ENCODE peak calls at places on chromosomes 5 and 9, in five cellular contexts. D, E, W, Y and J are unnamed samples.

GRCh38 chr9:27339661-27340295 is 42.8 kb upstream of the EQTN start:
- DNase-seq in D (no peak), E (no peak), W (peak; percentile 47), Y (no peak), J (no peak)

GRCh38 chr5:79547429-79547822 is 33.5 kb upstream of the HOMER1 start:
- DNase-seq in D (no peak), E (no peak), W (no peak), Y (no peak), J (no peak)

GRCh38 chr9:37324261-37324683 is 98.2 kb upstream of the GRHPR start:
- DNase-seq in D (peak; percentile 20), E (no peak), W (no peak), Y (no peak), J (peak; percentile 29)

GRCh38 chr9:132630116-132630515 is 39.7 kb downstream of the DDX31 start:
- DNase-seq in D (no peak), E (no peak), W (no peak), Y (no peak), J (no peak)

GRCh38 chr5:96714951-96715451 is 52.8 kb downstream of the CAST start:
- DNase-seq in D (peak; percentile 74), E (peak; percentile 38), W (peak; percentile 83), Y (peak; percentile 25), J (no peak)

GRCh38 chr5:94901071-94901979 is 282.9 kb downstream of the SLF1 start:
- DNase-seq in D (peak; percentile 75), E (no peak), W (peak; percentile 21), Y (no peak), J (peak; percentile 8)

GRCh38 chr5:55621218-55621617 is 86.5 kb upstream of the PLPP1 start:
- DNase-seq in D (no peak), E (no peak), W (no peak), Y (no peak), J (no peak)

GRCh38 chr5:177982956-177983355 is 13.1 kb downstream of the PROP1 start:
- DNase-seq in D (no peak), E (no peak), W (no peak), Y (no peak), J (no peak)

GRCh38 chr9:16721972-16722371 is 148.5 kb downstream of the BNC2 start:
- DNase-seq in D (peak; percentile 61), E (no peak), W (peak; percentile 81), Y (peak; percentile 60), J (no peak)

GRCh38 chr9:27457445-27457844 is 66.6 kb upstream of the IFNK start:
- DNase-seq in D (no peak), E (no peak), W (no peak), Y (no peak), J (no peak)

GRCh38 chr9:128911529-128912035 is 9.2 kb upstream of the PHYHD1 start:
- DNase-seq in D (peak; percentile 73), E (peak; percentile 36), W (peak; percentile 66), Y (peak; percentile 75), J (no peak)

GRCh38 chr5:140925806-140926205 is 293 bp upstream of the PCDHAC1 start:
- DNase-seq in D (no peak), E (no peak), W (no peak), Y (no peak), J (no peak)

GRCh38 chr5:17819786-17820185 is 185.5 kb downstream of the TAF11L14 start:
- DNase-seq in D (peak; percentile 26), E (no peak), W (no peak), Y (no peak), J (no peak)

GRCh38 chr5:25393957-25394356 is 749.2 kb upstream of the CDH10 start:
- DNase-seq in D (no peak), E (no peak), W (no peak), Y (no peak), J (no peak)

GRCh38 chr5:135999396-136000139 is 29.2 kb upstream of the TGFBI start:
- DNase-seq in D (peak; percentile 96), E (no peak), W (no peak), Y (no peak), J (no peak)

GRCh38 chr5:136000937-136001336 is 27.9 kb upstream of the TGFBI start:
- DNase-seq in D (no peak), E (no peak), W (no peak), Y (no peak), J (no peak)

GRCh38 chr5:135998889-135999288 is 29.9 kb upstream of the TGFBI start:
- DNase-seq in D (no peak), E (no peak), W (no peak), Y (no peak), J (no peak)

GRCh38 chr5:136000147-136000546 is 28.6 kb upstream of the TGFBI start:
- DNase-seq in D (no peak), E (no peak), W (no peak), Y (no peak), J (no peak)

GRCh38 chr5:136001531-136001930 is 27.3 kb upstream of the TGFBI start:
- DNase-seq in D (peak; percentile 79), E (no peak), W (no peak), Y (no peak), J (no peak)
- TF ChIP-seq CTCF in D (no peak), E (no peak), W (no peak), Y (no peak), J (no peak)

DNA sequence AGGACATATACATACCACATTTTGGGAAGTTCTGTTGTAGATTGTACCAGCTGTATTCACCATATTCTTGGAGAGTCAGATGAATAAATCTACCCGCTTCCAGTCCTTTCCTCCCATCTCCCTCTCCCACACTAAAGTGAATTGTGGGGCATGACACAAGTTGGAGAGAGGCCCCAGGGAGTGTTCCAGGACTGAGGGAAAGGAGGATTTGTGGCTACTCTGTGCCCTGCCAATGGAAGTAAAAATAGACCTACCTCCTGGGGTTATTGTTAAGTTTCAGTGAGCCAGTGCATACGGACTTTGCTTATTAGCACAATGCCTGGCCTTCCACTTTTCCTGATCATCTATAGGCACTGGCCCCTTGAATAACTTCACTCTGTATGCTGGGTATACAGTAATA is 40.7 kb downstream of the ARHGAP26 start:
- DNase-seq in D (no peak), E (no peak), W (no peak), Y (no peak), J (no peak)
- TF ChIP-seq CTCF in D (no peak), E (no peak), W (no peak), Y (no peak), J (no peak)

GRCh38 chr9:105245720-105246161 is 1.3 kb downstream of the SLC44A1 start:
- DNase-seq in D (no peak), E (no peak), W (no peak), Y (no peak), J (no peak)

GRCh38 chr9:105243935-105244273 is 547 bp upstream of the SLC44A1 start:
- DNase-seq in D (no peak), E (no peak), W (no peak), Y (no peak), J (no peak)

GRCh38 chr9:105244274-105244995 is at the start of gene SLC44A1:
- DNase-seq in D (peak; percentile 88), E (peak; percentile 69), W (peak; percentile 98), Y (peak; percentile 99), J (peak; percentile 82)

GRCh38 chr9:105246656-105247162 is 2.3 kb downstream of the SLC44A1 start:
- DNase-seq in D (no peak), E (no peak), W (no peak), Y (no peak), J (no peak)

GRCh38 chr9:105244996-105245719 is 707 bp downstream of the SLC44A1 start:
- DNase-seq in D (no peak), E (peak; percentile 30), W (peak; percentile 49), Y (peak; percentile 43), J (peak; percentile 38)
- TF ChIP-seq CTCF in D (no peak), E (peak; percentile 30), W (no peak), Y (no peak), J (peak; percentile 15)

GRCh38 chr9:81237565-81238231 is 451.6 kb downstream of the TLE1 start:
- DNase-seq in D (no peak), E (no peak), W (no peak), Y (no peak), J (no peak)

GRCh38 chr9:81242866-81243265 is 446.5 kb downstream of the TLE1 start:
- DNase-seq in D (no peak), E (no peak), W (no peak), Y (no peak), J (no peak)

GRCh38 chr9:81234924-81235610 is 454.3 kb downstream of the TLE1 start:
- DNase-seq in D (no peak), E (no peak), W (no peak), Y (no peak), J (no peak)

GRCh38 chr9:81244631-81245030 is 444.7 kb downstream of the TLE1 start:
- DNase-seq in D (no peak), E (no peak), W (no peak), Y (no peak), J (no peak)

DNA sequence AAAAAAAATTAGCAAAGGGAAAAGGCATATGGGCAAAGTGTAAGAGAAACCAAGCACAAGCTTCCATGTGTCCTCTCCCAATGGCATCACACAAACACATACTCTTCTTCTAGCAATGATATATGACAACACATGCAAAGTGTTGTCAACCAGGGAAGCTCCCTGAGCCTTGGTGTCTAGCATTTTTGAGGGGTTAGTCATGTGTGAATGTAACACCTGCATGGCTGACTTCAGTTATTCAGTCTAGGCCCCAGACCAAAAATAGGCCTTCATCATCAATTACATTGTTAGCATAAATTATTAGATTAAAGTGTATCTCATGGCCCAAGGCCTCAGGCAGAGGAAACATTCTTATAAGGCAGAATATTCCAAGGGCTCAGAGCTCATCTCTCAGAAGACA is 450.0 kb downstream of the TLE1 start:
- DNase-seq in D (no peak), E (no peak), W (no peak), Y (no peak), J (no peak)
- TF ChIP-seq CTCF in D (no peak), E (no peak), W (no peak), Y (no peak), J (no peak)

DNA sequence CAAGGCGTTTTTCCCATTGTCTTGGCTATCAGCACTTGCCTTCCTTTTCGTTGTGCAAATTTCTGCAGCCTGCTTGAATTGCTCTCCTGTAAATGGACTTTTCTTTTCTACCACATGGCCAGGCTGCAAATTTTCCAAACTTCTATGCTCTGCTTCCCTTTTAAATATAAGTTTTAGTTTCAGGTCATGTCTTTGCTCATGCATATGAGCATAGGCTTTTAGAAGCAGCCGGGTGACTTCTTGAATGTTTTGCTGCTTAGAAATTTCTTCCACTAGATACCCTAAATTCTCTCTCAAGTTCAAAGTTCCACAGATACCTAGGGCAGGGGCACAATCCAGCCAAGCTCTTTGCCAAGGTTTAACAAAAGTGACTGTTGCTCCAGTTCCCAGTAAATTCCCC is 22.4 kb upstream of the PTPDC1 start:
- DNase-seq in D (no peak), E (no peak), W (no peak), Y (no peak), J (no peak)
- TF ChIP-seq CTCF in D (no peak), E (no peak), W (no peak), Y (no peak), J (no peak)